ENCODE peak calls at places on chromosomes 13 and 19, in four cellular contexts. One of them, this sample, is unnamed.

GRCh38 chr13:97382276-97382675 is 51.7 kb upstream of the RAP2A start:
- DNase-seq in HepG2: no peak
- DNase-seq in K562: no peak
- DNase-seq in A549: no peak
- DNase-seq in this sample: no peak

GRCh38 chr13:87884874-87885273 is 213.7 kb downstream of the SLITRK5 start:
- DNase-seq in A549: no peak
- DNase-seq in HepG2: no peak
- DNase-seq in K562: no peak
- DNase-seq in this sample: no peak

GRCh38 chr13:36543671-36544070 is 111.4 kb downstream of the CCNA1 start:
- DNase-seq in A549: no peak
- DNase-seq in K562: no peak
- DNase-seq in HepG2: no peak
- DNase-seq in this sample: no peak

GRCh38 chr13:83503424-83503823 is 378.9 kb downstream of the SLITRK1 start:
- DNase-seq in K562: no peak
- DNase-seq in HepG2: no peak
- DNase-seq in A549: no peak
- DNase-seq in this sample: no peak

GRCh38 chr13:101398191-101398590 is 18.1 kb downstream of the NALCN start:
- DNase-seq in A549: no peak
- DNase-seq in K562: no peak
- DNase-seq in HepG2: no peak
- DNase-seq in this sample: no peak

GRCh38 chr19:56806639-56807038 is 33.9 kb downstream of the PEG3 start:
- DNase-seq in HepG2: no peak
- DNase-seq in K562: no peak
- DNase-seq in A549: no peak
- DNase-seq in this sample: no peak

GRCh38 chr13:79190932-79191331 is 215.1 kb downstream of the RBM26 start:
- DNase-seq in HepG2: no peak
- DNase-seq in K562: no peak
- DNase-seq in A549: no peak
- DNase-seq in this sample: peak

GRCh38 chr19:17023805-17024204 is 2.8 kb downstream of the CPAMD8 start:
- DNase-seq in HepG2: no peak
- DNase-seq in K562: no peak
- DNase-seq in A549: no peak
- DNase-seq in this sample: no peak

GRCh38 chr19:57377498-57378146 is 12.0 kb upstream of the ZNF548 start:
- DNase-seq in A549: no peak
- DNase-seq in K562: no peak
- DNase-seq in HepG2: no peak
- DNase-seq in this sample: no peak

GRCh38 chr13:111506131-111506530 is 185.7 kb downstream of the TEX29 start:
- DNase-seq in HepG2: no peak
- DNase-seq in A549: no peak
- DNase-seq in K562: no peak
- DNase-seq in this sample: no peak

GRCh38 chr19:860481-861098 is 1.1 kb downstream of the CFD start:
- DNase-seq in K562: peak
- DNase-seq in A549: peak
- DNase-seq in HepG2: peak
- DNase-seq in this sample: peak

GRCh38 chr13:98842858-98843481 is 90.5 kb upstream of the SLC15A1 start:
- DNase-seq in K562: peak
- DNase-seq in A549: peak
- DNase-seq in HepG2: peak
- DNase-seq in this sample: peak

GRCh38 chr19:4066176-4066606 is 508 bp downstream of the ZBTB7A start:
- DNase-seq in A549: no peak
- DNase-seq in HepG2: no peak
- DNase-seq in K562: no peak
- DNase-seq in this sample: no peak

GRCh38 chr19:15776991-15777787 is 10.3 kb upstream of the OR10H5 start:
- DNase-seq in A549: no peak
- DNase-seq in K562: no peak
- DNase-seq in HepG2: no peak
- DNase-seq in this sample: peak

GRCh38 chr19:51751655-51752054 is at the start of gene FPR1:
- DNase-seq in HepG2: no peak
- DNase-seq in K562: no peak
- DNase-seq in A549: no peak
- DNase-seq in this sample: peak

GRCh38 chr19:51746731-51747130 is 4.9 kb downstream of the FPR1 start:
- DNase-seq in A549: no peak
- DNase-seq in K562: no peak
- DNase-seq in HepG2: no peak
- DNase-seq in this sample: no peak

GRCh38 chr19:51749979-51750378 is 1.7 kb downstream of the FPR1 start:
- DNase-seq in A549: no peak
- DNase-seq in HepG2: no peak
- DNase-seq in K562: no peak
- DNase-seq in this sample: no peak

GRCh38 chr19:51754106-51754505 is 2.4 kb upstream of the FPR1 start:
- DNase-seq in HepG2: no peak
- DNase-seq in K562: no peak
- DNase-seq in A549: no peak
- DNase-seq in this sample: no peak

GRCh38 chr19:51750381-51751124 is 1.1 kb downstream of the FPR1 start:
- DNase-seq in HepG2: no peak
- DNase-seq in K562: no peak
- DNase-seq in A549: no peak
- DNase-seq in this sample: no peak
- TF ChIP-seq MYC in HepG2: no peak
- TF ChIP-seq MYC in K562: no peak
- TF ChIP-seq MYC in A549: no peak
- TF ChIP-seq MYC in this sample: no peak

DNA sequence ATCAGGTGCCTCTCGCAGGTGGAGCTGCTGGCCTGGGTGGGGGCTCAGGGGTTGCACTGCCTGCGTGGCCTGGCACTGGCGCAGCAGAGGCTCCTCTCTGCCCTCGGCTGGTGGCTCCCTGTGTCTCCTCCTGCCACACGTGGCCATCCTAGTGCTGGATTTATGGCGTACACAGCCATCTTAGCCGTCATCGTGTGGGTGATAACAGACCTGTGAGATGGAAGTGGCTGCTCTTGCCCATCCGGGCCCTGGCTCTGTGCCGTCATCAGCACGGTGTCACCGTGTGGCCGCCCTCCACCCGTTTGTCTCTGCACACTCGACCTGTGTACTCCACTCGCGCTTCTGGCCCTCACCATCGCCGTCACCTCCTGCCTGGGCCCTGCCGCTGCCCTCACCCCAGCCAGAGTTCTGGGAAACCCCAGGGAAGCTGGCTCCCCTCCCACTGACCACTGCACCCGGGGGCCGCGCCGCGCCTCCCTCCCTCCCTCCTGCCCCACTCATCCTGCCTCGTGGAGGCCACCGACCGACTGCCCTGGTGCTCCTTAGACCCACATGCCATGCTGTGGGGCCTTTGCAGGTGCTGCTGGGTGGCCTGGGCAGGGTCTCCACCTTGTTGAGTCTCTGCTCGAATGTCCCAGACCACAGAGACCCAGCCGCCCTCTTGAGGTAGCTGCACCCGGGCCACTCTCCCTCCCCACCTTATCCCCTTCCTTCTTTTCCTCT is 29.5 kb downstream of the TMEM255B start:
- DNase-seq in HepG2: no peak
- DNase-seq in A549: no peak
- DNase-seq in K562: no peak
- DNase-seq in this sample: no peak
- TF ChIP-seq MYC in HepG2: no peak
- TF ChIP-seq MYC in A549: no peak
- TF ChIP-seq MYC in K562: no peak
- TF ChIP-seq MYC in this sample: no peak

GRCh38 chr13:80497007-80497406 is 156.1 kb upstream of the SPRY2 start:
- DNase-seq in K562: no peak
- DNase-seq in HepG2: no peak
- DNase-seq in A549: no peak
- DNase-seq in this sample: no peak
- TF ChIP-seq MYC in K562: no peak
- TF ChIP-seq MYC in HepG2: no peak
- TF ChIP-seq MYC in A549: no peak
- TF ChIP-seq MYC in this sample: no peak

GRCh38 chr19:37931941-37932655 is 25.1 kb downstream of the SIPA1L3 start:
- DNase-seq in K562: no peak
- DNase-seq in HepG2: peak
- DNase-seq in A549: peak
- DNase-seq in this sample: peak

GRCh38 chr19:37935341-37935740 is 28.3 kb downstream of the SIPA1L3 start:
- DNase-seq in A549: no peak
- DNase-seq in K562: no peak
- DNase-seq in HepG2: no peak
- DNase-seq in this sample: no peak

GRCh38 chr19:37932985-37933953 is 26.3 kb downstream of the SIPA1L3 start:
- DNase-seq in HepG2: peak
- DNase-seq in A549: peak
- DNase-seq in K562: no peak
- DNase-seq in this sample: peak

GRCh38 chr19:37936166-37936565 is 29.2 kb downstream of the SIPA1L3 start:
- DNase-seq in K562: no peak
- DNase-seq in A549: peak
- DNase-seq in HepG2: peak
- DNase-seq in this sample: no peak

DNA sequence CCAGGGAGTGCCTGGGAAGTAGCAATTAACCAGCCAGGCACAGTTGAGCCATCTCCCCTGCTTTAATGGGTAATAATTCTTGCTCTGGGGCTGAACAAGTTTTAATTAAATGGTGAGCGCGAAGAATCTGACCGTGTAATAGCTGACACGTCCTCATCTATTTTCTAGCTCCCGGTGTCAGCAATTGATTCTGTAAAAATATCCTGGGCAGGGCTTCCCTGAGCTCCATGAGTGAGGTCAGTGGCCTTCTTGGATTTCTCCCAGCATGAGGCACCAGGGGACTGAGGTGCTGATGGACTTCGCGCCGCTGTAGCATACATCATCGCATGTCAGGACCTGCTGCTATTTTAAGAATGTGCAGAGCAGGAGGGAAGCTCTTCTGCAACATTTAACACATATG is 27.0 kb downstream of the SIPA1L3 start:
- DNase-seq in A549: peak
- DNase-seq in K562: no peak
- DNase-seq in HepG2: peak
- DNase-seq in this sample: no peak
- TF ChIP-seq MYC in A549: no peak
- TF ChIP-seq MYC in K562: no peak
- TF ChIP-seq MYC in HepG2: peak
- TF ChIP-seq MYC in this sample: no peak

GRCh38 chr13:28530729-28531194 is 35.8 kb upstream of the FLT1 start:
- DNase-seq in A549: no peak
- DNase-seq in HepG2: no peak
- DNase-seq in K562: no peak
- DNase-seq in this sample: peak
- TF ChIP-seq MYC in A549: no peak
- TF ChIP-seq MYC in HepG2: no peak
- TF ChIP-seq MYC in K562: no peak
- TF ChIP-seq MYC in this sample: no peak

This sample was measured in NB4.